ENCODE peak calls at places on chromosomes 5 and 9, in five cellular contexts. G, Q, I, M and Y are unnamed samples. For H3K4me1, the result is how much of the 10 kb centered on the place peaks cover.

GRCh38 chr9:136654820-136655219 is 7.9 kb upstream of the EGFL7 start:
- DNase-seq in G (no peak), Q (no peak), I (no peak), M (no peak), Y (peak)

GRCh38 chr5:57277085-57277484 is 103.2 kb downstream of the GPBP1 start:
- DNase-seq in G (no peak), Q (no peak), I (peak), M (no peak), Y (no peak)

GRCh38 chr5:174457141-174457678 is 267.2 kb upstream of the MSX2 start:
- DNase-seq in G (no peak), Q (no peak), I (no peak), M (no peak), Y (no peak)

GRCh38 chr5:137752873-137753226 is 1.3 kb downstream of the HNRNPA0 start:
- DNase-seq in G (peak), Q (peak), I (peak), M (no peak), Y (peak)

GRCh38 chr5:120706877-120707276 is 242.8 kb downstream of the PRR16 start:
- DNase-seq in G (no peak), Q (no peak), I (no peak), M (no peak), Y (no peak)

GRCh38 chr5:153496835-153497234 is 6.4 kb downstream of the GRIA1 start:
- DNase-seq in G (no peak), Q (no peak), I (peak), M (no peak), Y (no peak)

GRCh38 chr5:57817001-57817453 is 334.4 kb upstream of the ACTBL2 start:
- DNase-seq in G (no peak), Q (no peak), I (no peak), M (no peak), Y (no peak)

GRCh38 chr5:141094481-141095262 is at the start of gene PCDHB2:
- DNase-seq in G (peak), Q (no peak), I (peak), M (peak), Y (no peak)

GRCh38 chr9:122498883-122499288 is 11.7 kb upstream of the OR1J2 start:
- DNase-seq in G (peak), Q (no peak), I (peak), M (no peak), Y (no peak)

GRCh38 chr9:105007143-105007542 is 79.2 kb upstream of the ABCA1 start:
- DNase-seq in G (no peak), Q (peak), I (peak), M (peak), Y (peak)

GRCh38 chr5:94745786-94746730 is 127.6 kb downstream of the SLF1 start:
- DNase-seq in G (no peak), Q (no peak), I (no peak), M (no peak), Y (no peak)

GRCh38 chr5:75168026-75168750 is 68.5 kb downstream of the ANKRD31 start:
- DNase-seq in G (no peak), Q (no peak), I (no peak), M (no peak), Y (no peak)

GRCh38 chr9:137972355-137972987 is 94.9 kb downstream of the CACNA1B start:
- DNase-seq in G (no peak), Q (no peak), I (no peak), M (no peak), Y (peak)

GRCh38 chr5:157900644-157901043 is 41.7 kb upstream of the CLINT1 start:
- DNase-seq in G (no peak), Q (no peak), I (no peak), M (no peak), Y (no peak)

GRCh38 chr5:69270827-69271226 is 36.1 kb downstream of the CDK7 start:
- DNase-seq in G (no peak), Q (no peak), I (no peak), M (no peak), Y (no peak)
- H3K4me1 ChIP-seq in G (under half), Q (under half), I (under half), M (under half), Y (under half)

GRCh38 chr5:172417983-172418630 is 36.2 kb downstream of the SH3PXD2B start:
- DNase-seq in G (peak), Q (peak), I (peak), M (peak), Y (peak)
- H3K4me1 ChIP-seq in G (under half), Q (under half), I (half or more), M (under half), Y (under half)

GRCh38 chr9:115115117-115115880 is 2.7 kb downstream of the TNC start:
- DNase-seq in G (no peak), Q (no peak), I (no peak), M (no peak), Y (no peak)
- H3K4me1 ChIP-seq in G (under half), Q (under half), I (under half), M (under half), Y (under half)

DNA sequence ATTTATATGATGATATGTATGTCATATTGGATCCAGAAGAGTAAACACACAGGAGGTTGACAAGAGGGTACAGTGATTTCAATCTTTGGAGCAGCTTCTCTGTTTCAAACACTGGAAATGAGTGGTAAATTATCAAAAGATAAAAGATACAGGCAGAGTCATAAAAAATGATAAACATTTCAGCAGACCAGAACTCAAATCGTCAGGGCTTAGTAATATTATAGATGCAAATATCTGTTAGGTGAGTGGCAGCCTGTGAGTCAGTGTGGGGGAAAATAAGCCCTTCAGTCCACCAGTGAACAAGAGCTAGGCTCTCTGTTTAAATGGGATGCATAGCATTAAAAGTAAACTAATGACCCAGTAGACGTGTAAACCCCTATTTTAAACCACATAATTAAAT is 1378.1 kb downstream of the EFNA5 start:
- DNase-seq in G (no peak), Q (no peak), I (no peak), M (no peak), Y (no peak)
- H3K4me1 ChIP-seq in G (under half), Q (under half), I (under half), M (under half), Y (under half)

GRCh38 chr9:94919376-94920098 is 193.0 kb downstream of the AOPEP start:
- DNase-seq in G (no peak), Q (peak), I (peak), M (peak), Y (no peak)

GRCh38 chr9:94915476-94916450 is 189.3 kb downstream of the AOPEP start:
- DNase-seq in G (no peak), Q (peak), I (no peak), M (no peak), Y (no peak)

GRCh38 chr9:94920439-94920951 is 194.0 kb downstream of the AOPEP start:
- DNase-seq in G (no peak), Q (peak), I (peak), M (peak), Y (peak)

GRCh38 chr9:94916956-94917355 is 190.5 kb downstream of the AOPEP start:
- DNase-seq in G (peak), Q (no peak), I (no peak), M (no peak), Y (no peak)

DNA sequence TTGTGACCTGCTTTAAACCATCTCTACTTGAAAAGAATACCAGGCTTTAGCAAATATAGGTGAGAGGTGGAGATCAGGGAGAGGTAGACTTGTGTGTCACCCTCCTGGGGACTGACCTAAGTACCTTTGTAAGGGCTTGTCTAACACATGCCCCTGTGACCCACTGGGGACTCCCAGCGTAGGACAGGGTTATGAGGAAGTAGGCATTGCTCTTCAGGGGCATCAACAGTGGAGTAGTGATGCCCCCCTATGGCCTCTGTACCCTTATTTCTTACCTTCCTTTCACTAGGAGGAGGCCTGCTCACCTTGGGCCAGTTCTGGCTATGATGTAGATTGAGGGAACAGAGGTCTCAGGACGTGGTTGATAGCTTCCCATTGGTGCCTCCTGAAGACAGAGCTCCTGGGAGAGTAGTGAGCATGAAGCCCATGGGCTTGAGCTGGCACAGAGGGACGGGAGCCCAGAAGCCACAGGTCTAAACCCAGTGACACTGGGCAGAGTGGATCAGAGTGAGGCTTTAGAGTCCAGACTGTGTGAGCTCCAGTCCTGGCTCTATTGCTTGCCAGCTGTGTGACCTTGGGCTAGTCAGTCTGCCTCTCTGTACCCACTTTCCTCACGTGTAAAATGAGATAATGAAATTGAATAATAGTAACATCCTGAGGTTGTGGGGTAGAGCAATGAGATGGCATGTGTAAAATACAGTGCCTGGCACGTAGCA is 191.7 kb downstream of the AOPEP start:
- DNase-seq in G (no peak), Q (peak), I (peak), M (no peak), Y (no peak)
- H3K4me1 ChIP-seq in G (under half), Q (under half), I (half or more), M (under half), Y (under half)

GRCh38 chr5:38451372-38451735 is 105.1 kb downstream of the LIFR start:
- DNase-seq in G (no peak), Q (no peak), I (no peak), M (no peak), Y (no peak)

GRCh38 chr5:38453921-38454320 is 102.5 kb downstream of the LIFR start:
- DNase-seq in G (no peak), Q (no peak), I (no peak), M (no peak), Y (no peak)

GRCh38 chr5:38453506-38453905 is 102.9 kb downstream of the LIFR start:
- DNase-seq in G (no peak), Q (no peak), I (no peak), M (no peak), Y (no peak)

GRCh38 chr5:38450627-38451371 is 105.6 kb downstream of the LIFR start:
- DNase-seq in G (no peak), Q (no peak), I (no peak), M (no peak), Y (no peak)

DNA sequence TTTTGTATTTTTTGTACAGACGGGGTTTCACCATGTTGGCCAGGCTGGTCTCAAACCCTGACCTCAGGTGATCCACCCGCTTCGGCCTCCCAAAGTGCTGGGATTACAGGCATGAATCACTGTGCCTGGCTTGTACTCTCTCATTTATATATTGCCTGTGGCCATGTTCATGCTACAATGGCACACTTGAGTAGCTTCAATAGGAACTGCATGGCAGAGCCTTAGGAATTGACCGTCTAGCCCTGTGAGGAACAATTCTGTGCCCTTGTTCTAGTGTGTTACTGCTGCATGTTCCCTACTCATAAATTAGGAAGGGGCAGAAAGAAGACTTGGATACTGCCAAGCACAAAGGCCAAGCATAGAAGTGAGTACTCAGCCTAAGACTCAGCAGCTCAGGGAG is 104.2 kb downstream of the LIFR start:
- DNase-seq in G (no peak), Q (no peak), I (no peak), M (no peak), Y (no peak)
- H3K4me1 ChIP-seq in G (under half), Q (under half), I (under half), M (under half), Y (under half)

DNA sequence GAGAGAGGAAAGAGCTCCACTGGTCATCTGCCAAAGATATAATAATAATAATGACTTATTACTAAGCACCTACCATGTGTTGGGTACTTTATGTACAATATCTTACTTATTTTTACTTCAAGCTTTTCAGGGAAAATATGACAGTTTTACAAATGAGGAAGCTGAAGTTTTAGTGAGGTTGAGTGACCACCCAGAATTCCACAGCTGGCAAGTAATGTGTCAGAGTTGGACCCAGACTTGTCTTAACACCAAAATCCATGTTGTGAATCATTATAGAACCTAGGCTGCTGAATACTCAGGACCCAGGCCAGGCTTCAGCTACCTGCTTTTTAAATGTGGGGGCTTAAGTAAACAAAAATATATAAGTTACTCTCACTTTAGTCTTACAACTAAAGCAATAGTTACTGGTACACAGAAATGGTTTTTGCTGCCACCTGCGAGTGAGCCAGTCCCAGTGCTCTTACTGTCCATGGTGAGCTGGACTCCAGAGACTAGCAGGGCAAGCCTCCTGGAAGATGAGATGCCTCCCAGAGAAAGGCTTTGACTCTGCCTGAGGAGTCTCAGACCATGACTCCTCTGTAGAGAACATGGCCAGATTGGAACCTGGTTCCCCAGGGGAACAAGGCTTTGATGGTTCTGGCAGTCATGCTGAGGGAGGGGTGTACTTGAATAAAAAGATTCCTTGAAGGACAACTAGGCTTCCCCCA is 29.9 kb downstream of the RUSC2 start:
- DNase-seq in G (no peak), Q (no peak), I (no peak), M (no peak), Y (no peak)
- H3K4me1 ChIP-seq in G (half or more), Q (under half), I (half or more), M (half or more), Y (half or more)

DNA sequence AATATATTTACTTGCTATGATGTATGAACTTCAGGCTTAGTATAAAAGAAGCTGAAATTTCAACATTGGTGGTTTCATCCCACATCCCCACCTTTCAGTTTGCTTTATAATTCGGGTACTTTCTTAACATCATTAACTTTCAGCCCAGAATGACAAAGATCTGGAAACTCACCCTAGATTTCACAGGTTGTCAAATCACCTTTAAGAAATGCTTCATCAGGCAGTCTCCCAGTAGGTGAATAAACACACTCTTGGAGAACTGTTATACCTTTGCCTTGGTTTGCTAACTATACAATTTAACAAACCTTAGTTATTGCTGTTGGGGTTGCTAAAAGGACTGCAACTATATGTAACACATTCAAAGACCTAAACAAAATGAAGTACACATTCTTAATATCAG is 54.4 kb downstream of the MLANA start:
- DNase-seq in G (no peak), Q (no peak), I (no peak), M (no peak), Y (no peak)
- H3K4me1 ChIP-seq in G (under half), Q (under half), I (under half), M (under half), Y (under half)